ENCODE peak calls at places on chromosomes 16 and 17, in six cellular contexts. One of them, this sample, is unnamed.

GRCh38 chr16:85923153-85924021 is 24.4 kb downstream of the IRF8 start:
- DNase-seq in NCI-H1105 treated with DMSO at 0.1 percent for 48 hours: no peak
- DNase-seq in HuH-7: no peak
- DNase-seq in germinal center: no peak
- DNase-seq in dorsolateral prefrontal cortex: no peak
- DNase-seq in stimulated activated CD4-positive, alpha-beta T cell treated with anti-CD3 and anti-CD28 coated beads, Interleukin-2, amount 100 ng/mL, for 24 hours: no peak
- DNase-seq in this sample: no peak

GRCh38 chr16:88810166-88810867 is 1.4 kb downstream of the APRT start:
- DNase-seq in stimulated activated CD4-positive, alpha-beta T cell treated with anti-CD3 and anti-CD28 coated beads, Interleukin-2, amount 100 ng/mL, for 24 hours: peak; percentile 66
- DNase-seq in germinal center: no peak
- DNase-seq in HuH-7: no peak
- DNase-seq in dorsolateral prefrontal cortex: no peak
- DNase-seq in NCI-H1105 treated with DMSO at 0.1 percent for 48 hours: no peak
- DNase-seq in this sample: no peak

GRCh38 chr17:64507418-64507766 is 615 bp downstream of the CEP95 start:
- DNase-seq in HuH-7: peak; percentile 57
- DNase-seq in NCI-H1105 treated with DMSO at 0.1 percent for 48 hours: peak; percentile 75
- DNase-seq in dorsolateral prefrontal cortex: no peak
- DNase-seq in stimulated activated CD4-positive, alpha-beta T cell treated with anti-CD3 and anti-CD28 coated beads, Interleukin-2, amount 100 ng/mL, for 24 hours: peak; percentile 30
- DNase-seq in germinal center: peak; percentile 72
- DNase-seq in this sample: no peak

GRCh38 chr16:8626946-8627345 is 5.4 kb downstream of the METTL22 start:
- DNase-seq in HuH-7: no peak
- DNase-seq in NCI-H1105 treated with DMSO at 0.1 percent for 48 hours: no peak
- DNase-seq in stimulated activated CD4-positive, alpha-beta T cell treated with anti-CD3 and anti-CD28 coated beads, Interleukin-2, amount 100 ng/mL, for 24 hours: no peak
- DNase-seq in germinal center: no peak
- DNase-seq in dorsolateral prefrontal cortex: no peak
- DNase-seq in this sample: no peak

GRCh38 chr17:76080207-76080933 is 1.4 kb downstream of the ZACN start:
- DNase-seq in HuH-7: no peak
- DNase-seq in dorsolateral prefrontal cortex: no peak
- DNase-seq in stimulated activated CD4-positive, alpha-beta T cell treated with anti-CD3 and anti-CD28 coated beads, Interleukin-2, amount 100 ng/mL, for 24 hours: no peak
- DNase-seq in NCI-H1105 treated with DMSO at 0.1 percent for 48 hours: no peak
- DNase-seq in germinal center: no peak
- DNase-seq in this sample: no peak

GRCh38 chr16:18809165-18809564 is 7.8 kb upstream of the ARL6IP1 start:
- DNase-seq in dorsolateral prefrontal cortex: no peak
- DNase-seq in HuH-7: no peak
- DNase-seq in NCI-H1105 treated with DMSO at 0.1 percent for 48 hours: no peak
- DNase-seq in stimulated activated CD4-positive, alpha-beta T cell treated with anti-CD3 and anti-CD28 coated beads, Interleukin-2, amount 100 ng/mL, for 24 hours: no peak
- DNase-seq in germinal center: no peak
- DNase-seq in this sample: no peak

GRCh38 chr17:4953461-4953961 is 2.6 kb downstream of the ENO3 start:
- DNase-seq in dorsolateral prefrontal cortex: no peak
- DNase-seq in stimulated activated CD4-positive, alpha-beta T cell treated with anti-CD3 and anti-CD28 coated beads, Interleukin-2, amount 100 ng/mL, for 24 hours: no peak
- DNase-seq in HuH-7: no peak
- DNase-seq in NCI-H1105 treated with DMSO at 0.1 percent for 48 hours: no peak
- DNase-seq in germinal center: no peak
- DNase-seq in this sample: no peak

GRCh38 chr17:78661092-78661770 is 84.0 kb upstream of the DNAH17 start:
- DNase-seq in stimulated activated CD4-positive, alpha-beta T cell treated with anti-CD3 and anti-CD28 coated beads, Interleukin-2, amount 100 ng/mL, for 24 hours: no peak
- DNase-seq in dorsolateral prefrontal cortex: no peak
- DNase-seq in HuH-7: no peak
- DNase-seq in NCI-H1105 treated with DMSO at 0.1 percent for 48 hours: no peak
- DNase-seq in germinal center: no peak
- DNase-seq in this sample: no peak

GRCh38 chr16:49621240-49622083 is 234.4 kb downstream of the ZNF423 start:
- DNase-seq in dorsolateral prefrontal cortex: no peak
- DNase-seq in NCI-H1105 treated with DMSO at 0.1 percent for 48 hours: no peak
- DNase-seq in HuH-7: no peak
- DNase-seq in germinal center: no peak
- DNase-seq in stimulated activated CD4-positive, alpha-beta T cell treated with anti-CD3 and anti-CD28 coated beads, Interleukin-2, amount 100 ng/mL, for 24 hours: no peak
- DNase-seq in this sample: no peak

GRCh38 chr16:2843526-2843925 is 13.4 kb downstream of the ZG16B start:
- DNase-seq in HuH-7: no peak
- DNase-seq in stimulated activated CD4-positive, alpha-beta T cell treated with anti-CD3 and anti-CD28 coated beads, Interleukin-2, amount 100 ng/mL, for 24 hours: no peak
- DNase-seq in germinal center: no peak
- DNase-seq in NCI-H1105 treated with DMSO at 0.1 percent for 48 hours: no peak
- DNase-seq in dorsolateral prefrontal cortex: no peak
- DNase-seq in this sample: no peak

GRCh38 chr16:19809693-19810092 is 75.0 kb downstream of the GPRC5B start:
- DNase-seq in germinal center: no peak
- DNase-seq in dorsolateral prefrontal cortex: no peak
- DNase-seq in HuH-7: no peak
- DNase-seq in NCI-H1105 treated with DMSO at 0.1 percent for 48 hours: no peak
- DNase-seq in stimulated activated CD4-positive, alpha-beta T cell treated with anti-CD3 and anti-CD28 coated beads, Interleukin-2, amount 100 ng/mL, for 24 hours: no peak
- DNase-seq in this sample: no peak

GRCh38 chr16:86167061-86167460 is 268.1 kb downstream of the IRF8 start:
- DNase-seq in stimulated activated CD4-positive, alpha-beta T cell treated with anti-CD3 and anti-CD28 coated beads, Interleukin-2, amount 100 ng/mL, for 24 hours: no peak
- DNase-seq in HuH-7: no peak
- DNase-seq in NCI-H1105 treated with DMSO at 0.1 percent for 48 hours: no peak
- DNase-seq in dorsolateral prefrontal cortex: no peak
- DNase-seq in germinal center: no peak
- DNase-seq in this sample: no peak

GRCh38 chr17:28368306-28368831 is 1.7 kb downstream of the VTN start:
- DNase-seq in stimulated activated CD4-positive, alpha-beta T cell treated with anti-CD3 and anti-CD28 coated beads, Interleukin-2, amount 100 ng/mL, for 24 hours: no peak
- DNase-seq in dorsolateral prefrontal cortex: no peak
- DNase-seq in NCI-H1105 treated with DMSO at 0.1 percent for 48 hours: no peak
- DNase-seq in germinal center: no peak
- DNase-seq in HuH-7: peak; percentile 80
- DNase-seq in this sample: no peak

GRCh38 chr17:15651583-15652110 is 32.1 kb upstream of the FBXW10B start:
- DNase-seq in HuH-7: peak; percentile 49
- DNase-seq in germinal center: no peak
- DNase-seq in NCI-H1105 treated with DMSO at 0.1 percent for 48 hours: peak; percentile 95
- DNase-seq in stimulated activated CD4-positive, alpha-beta T cell treated with anti-CD3 and anti-CD28 coated beads, Interleukin-2, amount 100 ng/mL, for 24 hours: peak; percentile 39
- DNase-seq in dorsolateral prefrontal cortex: peak; percentile 79
- DNase-seq in this sample: peak; percentile 14

GRCh38 chr17:65008877-65009276 is 47.7 kb downstream of the GNA13 start:
- DNase-seq in NCI-H1105 treated with DMSO at 0.1 percent for 48 hours: no peak
- DNase-seq in germinal center: no peak
- DNase-seq in dorsolateral prefrontal cortex: no peak
- DNase-seq in HuH-7: no peak
- DNase-seq in stimulated activated CD4-positive, alpha-beta T cell treated with anti-CD3 and anti-CD28 coated beads, Interleukin-2, amount 100 ng/mL, for 24 hours: no peak
- DNase-seq in this sample: no peak

GRCh38 chr17:57552114-57552601 is 192.9 kb downstream of the CCDC182 start:
- DNase-seq in HuH-7: peak; percentile 48
- DNase-seq in germinal center: peak; percentile 80
- DNase-seq in dorsolateral prefrontal cortex: no peak
- DNase-seq in stimulated activated CD4-positive, alpha-beta T cell treated with anti-CD3 and anti-CD28 coated beads, Interleukin-2, amount 100 ng/mL, for 24 hours: peak; percentile 31
- DNase-seq in NCI-H1105 treated with DMSO at 0.1 percent for 48 hours: no peak
- DNase-seq in this sample: peak; percentile 54